ENCODE peak calls at places on chromosomes 7 and 10, in eight cellular contexts. C is transverse colon; K is HepG2; B is aorta; Y is upper lobe of right lung; R is CD8-positive, alpha-beta memory T cell; F is T-helper 17 cell; Z is IMR-90. S is an unnamed sample. For H3K9me3, the result is how much of the 10 kb centered on the place peaks cover.

GRCh38 chr7:100469227-100470044 is 5.4 kb upstream of the SPACDR start:
- DNase-seq in Y (peak), R (peak), B (peak), F (peak), C (peak), Z (peak), K (peak), S (peak)

GRCh38 chr7:73983437-73984164 is 44.4 kb upstream of the ELN start:
- DNase-seq in K (no peak), R (no peak), Z (no peak), B (peak), C (no peak), Y (no peak), F (no peak), S (peak)

GRCh38 chr7:437293-438280 is 82.1 kb downstream of the PDGFA start:
- DNase-seq in C (no peak), B (no peak), K (no peak), Z (no peak), Y (no peak), F (no peak), R (no peak), S (no peak)

GRCh38 chr10:133080683-133081040 is 7.1 kb upstream of the ADGRA1 start:
- DNase-seq in B (no peak), Z (no peak), R (no peak), F (no peak), C (no peak), K (no peak), Y (no peak), S (no peak)

GRCh38 chr7:141511370-141512335 is 39.6 kb upstream of the AGK start:
- DNase-seq in C (peak), B (no peak), R (no peak), Z (no peak), Y (peak), K (no peak), F (no peak), S (peak)

GRCh38 chr7:101506531-101506930 is 122.6 kb downstream of the MYL10 start:
- DNase-seq in K (no peak), R (no peak), F (no peak), Y (no peak), Z (peak), C (no peak), B (no peak), S (no peak)

GRCh38 chr10:84424731-84425165 is 96.4 kb downstream of the CCSER2 start:
- DNase-seq in K (peak), F (no peak), Z (peak), R (no peak), Y (peak), B (peak), C (peak), S (peak)

GRCh38 chr7:81383848-81384247 is 386.0 kb downstream of the HGF start:
- DNase-seq in C (no peak), F (no peak), Y (no peak), B (no peak), Z (no peak), K (no peak), R (no peak), S (no peak)

GRCh38 chr7:135789956-135790355 is 41.3 kb upstream of the FAM180A start:
- DNase-seq in R (no peak), Y (no peak), C (no peak), B (no peak), Z (no peak), F (no peak), K (no peak), S (no peak)

GRCh38 chr7:85119934-85120333 is 66.9 kb downstream of the SEMA3D start:
- DNase-seq in R (no peak), B (no peak), F (no peak), Z (peak), K (no peak), C (no peak), Y (no peak), S (no peak)

GRCh38 chr10:1175956-1176565 is 119.9 kb downstream of the WDR37 start:
- DNase-seq in K (no peak), C (no peak), B (peak), F (no peak), Z (no peak), R (no peak), Y (peak), S (no peak)

GRCh38 chr7:98795741-98796493 is 73.9 kb downstream of the TMEM130 start:
- DNase-seq in B (no peak), Y (no peak), F (no peak), C (no peak), R (no peak), Z (no peak), K (no peak), S (no peak)

GRCh38 chr7:70775570-70776156 is 356.3 kb upstream of the GALNT17 start:
- DNase-seq in Y (no peak), Z (no peak), B (no peak), C (no peak), R (no peak), F (no peak), K (no peak), S (no peak)

GRCh38 chr7:46034056-46034768 is 113.1 kb upstream of the IGFBP3 start:
- DNase-seq in F (no peak), B (no peak), C (no peak), R (no peak), K (no peak), Z (peak), Y (no peak), S (no peak)

GRCh38 chr10:125442856-125443540 is 240.0 kb downstream of the TEX36 start:
- DNase-seq in Y (no peak), C (no peak), K (no peak), Z (peak), R (no peak), B (no peak), F (no peak), S (no peak)

GRCh38 chr10:75405201-75406143 is 3.9 kb upstream of the ZNF503 start:
- DNase-seq in R (no peak), Z (no peak), Y (peak), B (no peak), K (peak), F (no peak), C (peak), S (peak)

GRCh38 chr7:216360-217300 is 24.3 kb downstream of the FAM20C start:
- DNase-seq in Z (no peak), K (no peak), R (no peak), F (no peak), Y (no peak), B (peak), C (no peak), S (no peak)

GRCh38 chr10:105840288-105840770 is 1199.2 kb downstream of the SORCS3 start:
- DNase-seq in C (no peak), Y (no peak), Z (no peak), F (no peak), K (no peak), B (no peak), R (no peak), S (no peak)

GRCh38 chr7:45652630-45653029 is 78.5 kb downstream of the ADCY1 start:
- DNase-seq in R (no peak), Y (no peak), C (no peak), F (no peak), Z (no peak), B (no peak), K (no peak), S (no peak)

GRCh38 chr7:64557601-64558322 is 5.1 kb downstream of the ZNF680 start:
- DNase-seq in Y (no peak), F (no peak), B (no peak), R (no peak), Z (no peak), K (no peak), C (no peak), S (no peak)

GRCh38 chr7:64551375-64552142 is 11.3 kb downstream of the ZNF680 start:
- DNase-seq in F (no peak), K (no peak), Z (no peak), B (no peak), Y (no peak), C (no peak), R (no peak), S (no peak)

GRCh38 chr7:64558781-64559180 is 4.1 kb downstream of the ZNF680 start:
- DNase-seq in C (no peak), Z (no peak), B (no peak), F (no peak), K (no peak), R (no peak), Y (no peak), S (no peak)

GRCh38 chr7:64558323-64558705 is 4.6 kb downstream of the ZNF680 start:
- DNase-seq in Y (no peak), R (no peak), Z (no peak), C (no peak), K (no peak), B (no peak), F (no peak), S (no peak)

GRCh38 chr7:64555046-64555445 is 7.8 kb downstream of the ZNF680 start:
- DNase-seq in Z (no peak), C (no peak), B (no peak), F (no peak), K (no peak), Y (no peak), R (no peak), S (no peak)
- H3K9me3 ChIP-seq in Z (under half), C (under half), B (under half), F (under half), K (under half), Y (under half), R (under half), S (under half)

GRCh38 chr7:63057265-63057664 is 941.4 kb upstream of the ZNF722 start:
- DNase-seq in K (no peak), C (no peak), B (no peak), Y (no peak), F (no peak), Z (no peak), R (no peak), S (no peak)
- H3K9me3 ChIP-seq in K (half or more), C (under half), B (under half), Y (under half), F (under half), Z (under half), R (under half), S (under half)

DNA sequence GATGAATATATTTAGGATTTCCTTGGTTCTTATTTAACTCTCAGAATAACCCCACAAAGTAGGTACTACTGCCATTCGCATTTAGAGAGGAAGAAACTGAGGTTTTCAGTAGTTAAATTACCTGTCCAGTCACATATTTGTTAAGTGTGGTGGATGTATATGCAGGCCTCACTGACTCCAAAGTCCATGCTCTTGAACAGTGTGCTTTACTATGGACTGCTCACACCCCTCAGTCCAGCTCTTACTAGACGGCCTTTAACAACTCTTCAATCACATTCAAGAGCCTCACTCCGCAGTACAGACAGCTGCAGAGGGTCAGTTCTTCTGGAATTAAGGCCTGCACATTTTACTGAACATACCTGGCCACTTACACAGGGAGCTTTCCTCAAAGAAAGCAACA is 36.2 kb downstream of the ZNF248 start:
- DNase-seq in Z (no peak), Y (no peak), C (no peak), R (no peak), K (peak), B (no peak), F (no peak), S (no peak)
- H3K9me3 ChIP-seq in Z (under half), Y (under half), C (under half), R (under half), K (under half), B (under half), F (under half), S (half or more)

DNA sequence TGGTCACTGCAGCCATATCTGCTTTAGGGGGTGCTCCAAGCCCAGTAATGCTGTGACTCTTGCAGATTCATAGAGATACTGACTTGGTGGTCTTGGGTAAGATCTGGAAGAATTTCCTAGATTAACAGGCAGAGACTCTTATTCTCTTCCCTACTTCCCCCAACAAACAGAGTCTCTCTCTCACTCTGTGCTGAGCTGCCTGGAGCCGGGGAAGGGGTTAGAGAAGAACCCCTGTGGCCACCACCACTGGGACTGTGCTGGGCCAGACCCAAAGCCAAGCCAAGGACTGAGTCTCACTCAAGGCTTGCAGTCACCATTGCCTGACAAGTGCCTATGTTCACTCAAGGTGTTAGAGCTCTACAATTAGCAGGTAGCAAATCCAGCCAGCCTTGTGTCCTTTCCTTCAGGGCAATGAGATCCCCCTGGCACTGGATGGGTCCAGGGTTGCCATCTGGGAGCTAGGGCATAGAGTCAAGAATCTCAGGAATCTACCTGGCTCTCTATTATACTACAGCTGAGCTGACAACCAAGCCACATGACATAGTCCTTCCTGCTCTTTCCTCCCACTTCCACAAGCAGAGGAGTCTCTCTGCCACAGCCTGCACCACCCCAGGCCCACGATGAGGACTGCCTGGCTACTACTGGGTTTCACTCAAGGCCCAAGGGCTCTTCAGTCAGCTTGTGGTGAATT is 41.4 kb upstream of the TECTB start:
- DNase-seq in Y (no peak), C (no peak), Z (no peak), F (no peak), B (no peak), R (no peak), K (no peak), S (no peak)
- H3K9me3 ChIP-seq in Y (under half), C (under half), Z (under half), F (under half), B (under half), R (under half), K (under half), S (under half)

S was measured in lower lobe of right lung.